ENCODE peak calls at places on chromosomes 6 and 20, in six cellular contexts. One of them, this sample, is unnamed.

GRCh38 chr6:93886416-93886815 is 467.1 kb upstream of the EPHA7 start:
- DNase-seq in SK-MEL-5: no peak
- DNase-seq in RCC 7860: no peak
- DNase-seq in RWPE1: no peak
- DNase-seq in CD8-positive, alpha-beta T cell: no peak
- DNase-seq in HS-5: no peak
- DNase-seq in this sample: no peak

GRCh38 chr6:105587349-105588115 is 184.7 kb upstream of the PREP start:
- DNase-seq in RWPE1: peak
- DNase-seq in HS-5: no peak
- DNase-seq in CD8-positive, alpha-beta T cell: peak
- DNase-seq in RCC 7860: peak
- DNase-seq in SK-MEL-5: no peak
- DNase-seq in this sample: peak

GRCh38 chr20:59994697-59995122 is 36.5 kb downstream of the CDH26 start:
- DNase-seq in HS-5: no peak
- DNase-seq in CD8-positive, alpha-beta T cell: no peak
- DNase-seq in RWPE1: peak
- DNase-seq in RCC 7860: no peak
- DNase-seq in SK-MEL-5: peak
- DNase-seq in this sample: no peak

GRCh38 chr6:27582928-27583725 is 110.2 kb upstream of the ZNF184 start:
- DNase-seq in RWPE1: no peak
- DNase-seq in CD8-positive, alpha-beta T cell: no peak
- DNase-seq in HS-5: peak
- DNase-seq in SK-MEL-5: peak
- DNase-seq in RCC 7860: peak
- DNase-seq in this sample: peak

GRCh38 chr20:50285376-50286173 is 94.9 kb downstream of the CEBPB start:
- DNase-seq in RWPE1: no peak
- DNase-seq in HS-5: peak
- DNase-seq in RCC 7860: no peak
- DNase-seq in SK-MEL-5: no peak
- DNase-seq in CD8-positive, alpha-beta T cell: no peak
- DNase-seq in this sample: no peak

GRCh38 chr20:5731753-5732366 is 18.3 kb upstream of the SHLD1 start:
- DNase-seq in HS-5: no peak
- DNase-seq in SK-MEL-5: no peak
- DNase-seq in RCC 7860: no peak
- DNase-seq in CD8-positive, alpha-beta T cell: no peak
- DNase-seq in RWPE1: no peak
- DNase-seq in this sample: no peak

GRCh38 chr6:35079311-35080000 is 61.7 kb downstream of the TCP11 start:
- DNase-seq in RCC 7860: no peak
- DNase-seq in RWPE1: no peak
- DNase-seq in SK-MEL-5: no peak
- DNase-seq in CD8-positive, alpha-beta T cell: no peak
- DNase-seq in HS-5: no peak
- DNase-seq in this sample: no peak

GRCh38 chr6:23589811-23590210 is 536.2 kb upstream of the NRSN1 start:
- DNase-seq in HS-5: no peak
- DNase-seq in RWPE1: no peak
- DNase-seq in RCC 7860: no peak
- DNase-seq in SK-MEL-5: no peak
- DNase-seq in CD8-positive, alpha-beta T cell: no peak
- DNase-seq in this sample: no peak

GRCh38 chr20:40489886-40490285 is 199.2 kb downstream of the MAFB start:
- DNase-seq in RWPE1: peak
- DNase-seq in SK-MEL-5: peak
- DNase-seq in RCC 7860: peak
- DNase-seq in HS-5: peak
- DNase-seq in CD8-positive, alpha-beta T cell: no peak
- DNase-seq in this sample: no peak

GRCh38 chr6:139376054-139376355 is 1.6 kb upstream of the CITED2 start:
- DNase-seq in CD8-positive, alpha-beta T cell: no peak
- DNase-seq in SK-MEL-5: no peak
- DNase-seq in HS-5: no peak
- DNase-seq in RWPE1: peak
- DNase-seq in RCC 7860: peak
- DNase-seq in this sample: no peak

This sample was measured in Jurkat, Clone E6-1.